ENCODE peak calls at places on chromosomes 12 and 14, in eight cellular contexts. G is foreskin fibroblast; S is MM.1S; D is tibial nerve; L is AG10803; E is fibroblast of the aortic adventitia; C is IMR-90; K is CD8-positive, alpha-beta T cell. B is an unnamed sample.

GRCh38 chr12:14723763-14724162 is 27.4 kb upstream of the GUCY2C start:
- DNase-seq in L (peak; percentile 59), C (peak; percentile 58), S (peak; percentile 36), G (peak; percentile 74), K (peak; percentile 39), E (peak; percentile 74), D (no peak), B (peak; percentile 78)

GRCh38 chr12:120453977-120454376 is 7.7 kb downstream of the GATC start:
- DNase-seq in G (peak; percentile 39), C (peak; percentile 19), S (peak; percentile 58), E (no peak), K (no peak), L (peak; percentile 25), D (no peak), B (peak; percentile 50)

GRCh38 chr12:77696183-77696582 is 134.5 kb upstream of the NAV3 start:
- DNase-seq in K (no peak), S (no peak), E (peak; percentile 22), D (no peak), C (no peak), L (no peak), G (no peak), B (no peak)

GRCh38 chr14:77248666-77249065 is 22.3 kb downstream of the NGB start:
- DNase-seq in E (no peak), G (no peak), C (peak; percentile 16), S (no peak), D (no peak), K (no peak), L (no peak), B (peak; percentile 33)

GRCh38 chr14:58607571-58608317 is 30.0 kb upstream of the DACT1 start:
- DNase-seq in E (peak; percentile 73), S (no peak), D (no peak), L (peak; percentile 77), C (peak; percentile 87), K (no peak), G (peak; percentile 69), B (peak; percentile 58)

GRCh38 chr12:83365317-83365716 is 678.6 kb downstream of the TMTC2 start:
- DNase-seq in D (no peak), K (no peak), S (no peak), E (no peak), C (no peak), G (no peak), L (no peak), B (no peak)

GRCh38 chr14:99122521-99123125 is 149.4 kb downstream of the BCL11B start:
- DNase-seq in C (no peak), L (no peak), S (no peak), D (no peak), G (no peak), K (no peak), E (no peak), B (no peak)

GRCh38 chr14:63563370-63564026 is 20.3 kb upstream of the PPP2R5E start:
- DNase-seq in C (peak; percentile 30), K (no peak), G (peak; percentile 51), S (no peak), D (no peak), E (peak; percentile 75), L (no peak), B (peak; percentile 65)

GRCh38 chr14:31895206-31895605 is 181.9 kb upstream of the ARHGAP5 start:
- DNase-seq in E (peak; percentile 63), K (no peak), S (no peak), C (peak; percentile 89), L (peak; percentile 58), G (peak; percentile 85), D (no peak), B (peak; percentile 89)

GRCh38 chr12:53995311-53996187 is 4.4 kb upstream of the HOXC9 start:
- DNase-seq in D (no peak), L (peak; percentile 77), G (no peak), C (no peak), K (no peak), E (no peak), S (no peak), B (no peak)

GRCh38 chr12:53996188-53996885 is 3.6 kb upstream of the HOXC9 start:
- DNase-seq in E (no peak), G (no peak), S (no peak), L (no peak), D (no peak), K (no peak), C (no peak), B (no peak)

GRCh38 chr12:53998174-53998899 is 1.6 kb upstream of the HOXC9 start:
- DNase-seq in C (no peak), L (peak; percentile 15), K (no peak), S (no peak), E (no peak), D (no peak), G (no peak), B (no peak)

GRCh38 chr12:53997324-53998173 is 2.4 kb upstream of the HOXC9 start:
- DNase-seq in L (peak; percentile 17), K (no peak), E (no peak), S (no peak), D (no peak), C (no peak), G (no peak), B (no peak)

GRCh38 chr12:53996886-53997217 is 3.1 kb upstream of the HOXC9 start:
- DNase-seq in S (no peak), E (no peak), D (no peak), G (no peak), L (no peak), K (no peak), C (no peak), B (no peak)
- H3K4me3 ChIP-seq in S (no peak overlapping the region), E (no peak overlapping the region), D (peak overlapping the region; percentile 57), G (peak overlapping the region; percentile 44), L (peak overlapping the region; percentile 98), K (no peak overlapping the region), C (no peak overlapping the region), B (no peak overlapping the region)

GRCh38 chr12:93526786-93527428 is 45.6 kb upstream of the SOCS2 start:
- DNase-seq in S (no peak), G (peak; percentile 91), L (peak; percentile 95), K (no peak), D (no peak), C (peak; percentile 96), E (peak; percentile 92), B (peak; percentile 93)

GRCh38 chr12:93520454-93520853 is 52.0 kb upstream of the SOCS2 start:
- DNase-seq in G (no peak), L (no peak), E (no peak), K (no peak), S (no peak), D (no peak), C (no peak), B (peak; percentile 29)

GRCh38 chr12:93521225-93521854 is 51.1 kb upstream of the SOCS2 start:
- DNase-seq in G (no peak), E (peak; percentile 7), S (no peak), C (peak; percentile 19), D (no peak), K (no peak), L (peak; percentile 12), B (no peak)

GRCh38 chr12:93519859-93520258 is 52.5 kb downstream of the MRPL42 start:
- DNase-seq in C (no peak), G (no peak), S (no peak), K (no peak), E (no peak), L (no peak), D (no peak), B (no peak)

DNA sequence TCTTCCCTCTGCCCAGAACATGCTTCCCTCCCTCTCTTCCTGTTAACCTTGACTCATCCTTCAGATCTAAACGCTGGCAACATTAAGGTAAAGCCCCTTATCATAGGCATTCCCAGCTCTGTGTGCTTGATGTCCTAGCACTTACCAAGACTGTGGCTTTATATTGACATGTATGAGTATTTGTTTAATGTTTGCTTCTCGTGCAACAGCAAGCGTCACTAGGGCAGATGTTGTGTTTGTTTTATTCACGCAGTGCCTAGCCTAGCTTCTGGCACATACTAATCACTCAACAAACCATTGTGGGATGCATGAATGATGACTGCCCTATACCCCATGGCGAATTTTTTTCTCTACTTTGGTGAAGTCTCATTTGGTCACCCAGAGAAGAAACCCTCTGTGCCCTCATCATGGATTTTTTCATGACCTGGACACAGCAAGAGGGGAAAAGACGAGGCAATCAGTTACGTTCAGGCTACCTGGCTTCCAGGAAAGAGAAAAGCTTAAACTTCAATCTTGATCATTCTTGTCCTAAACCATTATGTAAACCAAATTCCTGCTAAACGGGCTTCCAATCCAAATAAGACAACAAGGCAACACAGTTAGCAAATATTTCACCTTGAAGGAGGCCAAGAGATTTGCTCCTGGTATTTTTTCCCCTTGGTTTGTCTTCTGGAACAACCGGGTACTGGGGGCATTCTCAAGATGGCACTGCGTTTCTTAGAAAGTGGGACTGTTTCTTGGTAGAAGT is 47.9 kb upstream of the SOCS2 start:
- DNase-seq in S (no peak), G (no peak), E (no peak), K (no peak), D (no peak), C (no peak), L (no peak), B (no peak)
- TF ChIP-seq CTCF in S (no peak), G (no peak), E (no peak), K (no peak), D (no peak), C (no peak), L (no peak), B (no peak)

GRCh38 chr12:31967569-31967968 is 8.4 kb downstream of the RESF1 start:
- DNase-seq in L (no peak), E (no peak), D (no peak), C (no peak), G (no peak), K (no peak), S (no peak), B (no peak)

GRCh38 chr12:31965090-31965489 is 5.9 kb downstream of the RESF1 start:
- DNase-seq in C (no peak), S (no peak), G (no peak), L (no peak), D (no peak), K (no peak), E (no peak), B (no peak)

GRCh38 chr12:31964280-31964679 is 5.1 kb downstream of the RESF1 start:
- DNase-seq in L (no peak), E (no peak), K (no peak), C (no peak), D (no peak), S (no peak), G (no peak), B (no peak)

GRCh38 chr12:31970199-31970598 is 11.0 kb downstream of the RESF1 start:
- DNase-seq in C (no peak), S (no peak), G (no peak), E (no peak), K (no peak), D (no peak), L (no peak), B (no peak)

GRCh38 chr12:31966558-31967205 is 7.5 kb downstream of the RESF1 start:
- DNase-seq in D (no peak), L (peak; percentile 1), K (no peak), G (no peak), E (peak; percentile 31), C (no peak), S (no peak), B (no peak)
- H3K4me3 ChIP-seq in D (no peak overlapping the region), L (no peak overlapping the region), K (peak overlapping the region; percentile 40), G (no peak overlapping the region), E (no peak overlapping the region), C (no peak overlapping the region), S (no peak overlapping the region), B (no peak overlapping the region)

DNA sequence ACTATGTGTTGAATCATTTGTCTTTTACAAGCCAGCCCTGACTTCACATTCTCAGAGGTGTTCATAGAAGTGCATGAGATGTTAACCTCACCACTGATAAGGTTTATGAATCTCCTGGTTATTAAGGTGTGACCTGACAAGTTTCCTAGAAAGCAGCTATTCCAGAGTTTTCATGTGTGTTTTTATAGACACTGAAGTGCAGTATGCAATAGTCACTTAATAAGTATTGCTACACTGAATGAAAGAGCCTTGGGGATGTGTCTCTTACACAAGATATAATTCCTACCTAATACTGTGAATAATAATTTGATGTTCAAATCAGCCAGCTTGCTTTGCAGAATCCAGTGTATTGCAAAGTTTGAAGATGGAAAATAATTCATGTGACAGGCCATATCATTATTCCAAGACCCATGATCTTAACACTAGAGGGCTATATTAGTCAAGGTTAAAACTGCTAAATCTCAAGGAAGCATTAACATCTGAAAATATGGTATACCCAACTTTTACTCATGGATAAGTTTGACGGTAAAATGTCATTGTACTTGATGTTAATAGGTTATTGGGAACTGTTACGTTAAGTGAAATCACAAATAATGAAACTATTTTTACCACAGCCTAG is 13.0 kb downstream of the SLC25A3 start:
- DNase-seq in C (no peak), E (no peak), K (no peak), G (no peak), L (no peak), D (no peak), S (no peak), B (no peak)
- TF ChIP-seq CTCF in C (peak; percentile 9), E (no peak), K (no peak), G (no peak), L (no peak), D (no peak), S (no peak), B (no peak)

B was measured in cardiac fibroblast.